ENCODE peak calls at places on chromosomes 3 and 15, in four cellular contexts. One of them, this sample, is unnamed. For H3K4me1, the result is how much of the 10 kb centered on the place peaks cover.

GRCh38 chr3:71245052-71245488 is 338.5 kb downstream of the FOXP1 start:
- DNase-seq in lower lobe of right lung: peak
- DNase-seq in PC-9: no peak
- DNase-seq in neuronal stem cell: no peak
- DNase-seq in this sample: no peak

GRCh38 chr3:144629413-144629812 is 657.8 kb downstream of the DIPK2A start:
- DNase-seq in lower lobe of right lung: no peak
- DNase-seq in PC-9: no peak
- DNase-seq in neuronal stem cell: no peak
- DNase-seq in this sample: no peak

GRCh38 chr3:4211610-4212009 is 91.6 kb upstream of the SETMAR start:
- DNase-seq in lower lobe of right lung: no peak
- DNase-seq in PC-9: no peak
- DNase-seq in neuronal stem cell: no peak
- DNase-seq in this sample: no peak

GRCh38 chr15:69615756-69616155 is 163.1 kb downstream of the RPLP1 start:
- DNase-seq in lower lobe of right lung: no peak
- DNase-seq in PC-9: no peak
- DNase-seq in neuronal stem cell: no peak
- DNase-seq in this sample: no peak

GRCh38 chr3:47980795-47981194 is 35.4 kb downstream of the MAP4 start:
- DNase-seq in lower lobe of right lung: no peak
- DNase-seq in PC-9: no peak
- DNase-seq in neuronal stem cell: no peak
- DNase-seq in this sample: no peak

GRCh38 chr3:176872771-176873209 is 324.5 kb downstream of the TBL1XR1 start:
- DNase-seq in lower lobe of right lung: no peak
- DNase-seq in PC-9: peak
- DNase-seq in neuronal stem cell: peak
- DNase-seq in this sample: no peak

GRCh38 chr3:79491029-79491634 is 276.7 kb downstream of the ROBO1 start:
- DNase-seq in lower lobe of right lung: no peak
- DNase-seq in PC-9: no peak
- DNase-seq in neuronal stem cell: no peak
- DNase-seq in this sample: no peak

GRCh38 chr15:51727141-51727897 is 10.1 kb downstream of the LYSMD2 start:
- DNase-seq in lower lobe of right lung: no peak
- DNase-seq in PC-9: no peak
- DNase-seq in neuronal stem cell: no peak
- DNase-seq in this sample: no peak

GRCh38 chr3:196518999-196519737 is 4.0 kb upstream of the SMCO1 start:
- DNase-seq in lower lobe of right lung: peak
- DNase-seq in PC-9: peak
- DNase-seq in neuronal stem cell: no peak
- DNase-seq in this sample: peak

GRCh38 chr15:69031013-69032001 is 16.8 kb downstream of the NOX5 start:
- DNase-seq in lower lobe of right lung: peak
- DNase-seq in PC-9: no peak
- DNase-seq in neuronal stem cell: peak
- DNase-seq in this sample: peak

GRCh38 chr3:193796089-193796488 is 203.1 kb downstream of the OPA1 start:
- DNase-seq in lower lobe of right lung: no peak
- DNase-seq in PC-9: peak
- DNase-seq in neuronal stem cell: no peak
- DNase-seq in this sample: no peak

GRCh38 chr3:193693774-193694173 is 100.8 kb downstream of the OPA1 start:
- DNase-seq in lower lobe of right lung: no peak
- DNase-seq in PC-9: no peak
- DNase-seq in neuronal stem cell: no peak
- DNase-seq in this sample: no peak

GRCh38 chr15:36294359-36294758 is 285.1 kb upstream of the CDIN1 start:
- DNase-seq in lower lobe of right lung: no peak
- DNase-seq in PC-9: no peak
- DNase-seq in neuronal stem cell: no peak
- DNase-seq in this sample: no peak

GRCh38 chr3:138365991-138366759 is 17.8 kb downstream of the MRAS start:
- DNase-seq in lower lobe of right lung: no peak
- DNase-seq in PC-9: no peak
- DNase-seq in neuronal stem cell: no peak
- DNase-seq in this sample: no peak

GRCh38 chr3:13294442-13295351 is 125.4 kb downstream of the NUP210 start:
- DNase-seq in lower lobe of right lung: peak
- DNase-seq in PC-9: no peak
- DNase-seq in neuronal stem cell: no peak
- DNase-seq in this sample: no peak

GRCh38 chr3:12356175-12356574 is 67.3 kb downstream of the PPARG start:
- DNase-seq in lower lobe of right lung: no peak
- DNase-seq in PC-9: no peak
- DNase-seq in neuronal stem cell: no peak
- DNase-seq in this sample: no peak

GRCh38 chr15:39124925-39125625 is 455.8 kb upstream of the THBS1 start:
- DNase-seq in lower lobe of right lung: no peak
- DNase-seq in PC-9: no peak
- DNase-seq in neuronal stem cell: no peak
- DNase-seq in this sample: no peak

GRCh38 chr15:67013696-67014095 is 51.7 kb upstream of the SMAD3 start:
- DNase-seq in lower lobe of right lung: no peak
- DNase-seq in PC-9: no peak
- DNase-seq in neuronal stem cell: peak
- DNase-seq in this sample: no peak

DNA sequence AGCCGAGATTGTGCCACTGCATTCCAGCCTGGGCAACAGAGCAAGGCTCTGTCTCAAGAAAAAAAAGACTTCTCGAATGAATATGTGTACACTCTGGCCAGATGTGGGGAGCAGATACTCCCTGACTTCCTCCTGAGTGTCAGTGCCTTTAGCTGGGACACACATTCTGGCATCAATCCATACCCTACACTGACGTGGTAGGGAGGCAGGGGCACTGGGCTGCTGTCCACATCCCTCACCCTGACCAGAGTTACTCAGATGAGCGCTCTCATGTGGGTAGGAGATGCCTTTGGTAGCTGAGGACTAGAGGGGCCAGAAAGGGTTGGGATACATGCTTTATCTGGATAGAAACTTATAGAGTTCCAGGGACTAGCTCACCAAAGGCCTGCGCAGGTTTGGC is 15.6 kb downstream of the LIMD1 start:
- DNase-seq in lower lobe of right lung: no peak
- DNase-seq in PC-9: no peak
- DNase-seq in neuronal stem cell: no peak
- DNase-seq in this sample: no peak
- H3K4me1 ChIP-seq in lower lobe of right lung: half or more
- H3K4me1 ChIP-seq in PC-9: under half
- H3K4me1 ChIP-seq in neuronal stem cell: under half
- H3K4me1 ChIP-seq in this sample: under half

GRCh38 chr15:63047792-63048114 is 5.2 kb downstream of the TPM1 start:
- DNase-seq in lower lobe of right lung: no peak
- DNase-seq in PC-9: no peak
- DNase-seq in neuronal stem cell: no peak
- DNase-seq in this sample: no peak

GRCh38 chr15:63046927-63047760 is 4.6 kb downstream of the TPM1 start:
- DNase-seq in lower lobe of right lung: no peak
- DNase-seq in PC-9: no peak
- DNase-seq in neuronal stem cell: peak
- DNase-seq in this sample: no peak

GRCh38 chr15:63044645-63045437 is 2.3 kb downstream of the TPM1 start:
- DNase-seq in lower lobe of right lung: no peak
- DNase-seq in PC-9: no peak
- DNase-seq in neuronal stem cell: peak
- DNase-seq in this sample: no peak

GRCh38 chr15:63044077-63044644 is 1.6 kb downstream of the TPM1 start:
- DNase-seq in lower lobe of right lung: no peak
- DNase-seq in PC-9: no peak
- DNase-seq in neuronal stem cell: no peak
- DNase-seq in this sample: no peak

GRCh38 chr15:63045438-63046278 is 3.1 kb downstream of the TPM1 start:
- DNase-seq in lower lobe of right lung: no peak
- DNase-seq in PC-9: no peak
- DNase-seq in neuronal stem cell: no peak
- DNase-seq in this sample: no peak
- H3K4me3 ChIP-seq in lower lobe of right lung: peak
- H3K4me3 ChIP-seq in PC-9: peak
- H3K4me3 ChIP-seq in neuronal stem cell: peak
- H3K4me3 ChIP-seq in this sample: peak

DNA sequence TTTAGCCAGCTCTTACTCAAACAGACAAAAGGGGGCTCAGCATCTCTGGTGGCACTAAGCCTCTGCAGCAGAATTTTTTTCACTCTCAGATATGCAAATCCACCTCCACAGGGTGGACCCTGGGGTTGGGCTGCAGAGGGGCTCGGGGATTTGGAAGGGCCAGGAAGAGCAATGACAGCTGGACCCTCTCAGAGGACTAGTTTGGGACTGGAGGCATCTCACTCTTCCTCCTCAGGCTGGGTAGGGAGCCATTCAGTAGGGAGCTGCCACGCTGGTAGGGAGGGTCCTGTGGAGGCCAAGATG is 58.9 kb downstream of the CYP11A1 start:
- DNase-seq in lower lobe of right lung: no peak
- DNase-seq in PC-9: no peak
- DNase-seq in neuronal stem cell: no peak
- DNase-seq in this sample: no peak
- H3K4me1 ChIP-seq in lower lobe of right lung: under half
- H3K4me1 ChIP-seq in PC-9: under half
- H3K4me1 ChIP-seq in neuronal stem cell: under half
- H3K4me1 ChIP-seq in this sample: under half

DNA sequence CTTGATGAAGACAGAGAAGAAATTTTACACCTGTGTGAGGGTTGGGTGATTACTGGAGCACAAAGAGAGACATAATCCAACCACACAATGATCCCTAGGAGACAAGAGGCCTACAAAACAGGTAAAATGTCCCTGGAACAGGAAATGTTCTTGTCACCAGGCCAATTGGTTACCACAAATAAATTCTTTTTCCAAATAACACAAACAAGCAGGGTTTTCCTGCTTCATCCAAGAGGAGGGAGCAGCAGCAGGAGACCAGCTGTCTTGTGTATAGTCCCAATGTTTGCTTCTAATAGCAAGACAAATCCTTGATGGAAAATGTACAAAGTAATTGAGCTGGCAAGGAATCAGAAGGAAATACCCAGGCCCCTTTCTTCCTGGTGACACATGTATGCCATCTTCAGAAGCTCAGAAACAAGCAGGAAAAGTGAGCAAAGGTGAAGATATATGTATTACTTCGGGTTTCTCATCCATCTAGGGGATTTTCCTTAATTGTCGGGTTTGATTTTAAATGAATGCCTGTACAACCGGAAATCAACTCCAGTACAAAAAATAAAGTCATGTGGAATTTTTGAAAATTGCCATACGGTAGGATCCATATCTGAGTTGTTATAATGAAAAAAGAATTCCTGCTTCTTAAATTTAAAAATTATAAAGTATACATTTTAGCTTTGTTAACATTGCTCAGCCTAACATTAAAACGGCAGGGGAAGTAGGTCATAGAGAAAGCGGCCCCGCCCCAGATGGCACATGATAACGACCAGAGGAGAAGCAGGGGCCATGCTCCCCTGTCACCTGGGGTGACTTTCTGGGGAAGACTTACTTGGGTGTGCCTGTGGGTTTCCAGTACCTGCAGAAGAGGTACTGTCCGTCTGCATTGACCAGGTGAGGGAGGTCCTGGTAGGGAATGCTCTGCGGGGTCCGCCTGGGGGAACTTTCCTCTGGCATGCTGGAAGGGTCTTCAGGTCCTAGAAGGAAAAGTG is 1.2 kb downstream of the MGLL start:
- DNase-seq in lower lobe of right lung: peak
- DNase-seq in PC-9: peak
- DNase-seq in neuronal stem cell: no peak
- DNase-seq in this sample: peak
- H3K4me3 ChIP-seq in lower lobe of right lung: peak
- H3K4me3 ChIP-seq in PC-9: peak
- H3K4me3 ChIP-seq in neuronal stem cell: no peak
- H3K4me3 ChIP-seq in this sample: no peak

GRCh38 chr3:42066516-42067181 is 24.5 kb upstream of the TRAK1 start:
- DNase-seq in lower lobe of right lung: no peak
- DNase-seq in PC-9: no peak
- DNase-seq in neuronal stem cell: peak
- DNase-seq in this sample: no peak
- H3K4me1 ChIP-seq in lower lobe of right lung: half or more
- H3K4me1 ChIP-seq in PC-9: under half
- H3K4me1 ChIP-seq in neuronal stem cell: under half
- H3K4me1 ChIP-seq in this sample: half or more